ENCODE peak calls at places on chromosomes 3 and 15, in eight cellular contexts. K is iris pigment epithelial cell; Z is AG09319; F is NCI-H2171 treated with DMSO at 0.1 percent for 48 hours; D is hepatic stellate cell; P is HCT116; N is choroid plexus epithelial cell; U is stimulated activated effector memory CD8-positive, alpha-beta T cell treated with anti-CD3 and anti-CD28 coated beads, Interleukin-12 subunit alpha, Interleukin-12 subunit beta, amount 100 ng/mL, for 72 hours. T is an unnamed sample.

GRCh38 chr15:44535509-44536297 is 1.2 kb upstream of the EIF3J start:
- DNase-seq in K (no peak), Z (no peak), F (no peak), D (peak; percentile 14), P (no peak), N (peak; percentile 30), U (peak; percentile 61), T (no peak)

GRCh38 chr3:141646760-141647561 is 91.1 kb upstream of the RNF7 start:
- DNase-seq in K (peak; percentile 76), Z (no peak), F (peak; percentile 54), D (peak; percentile 79), P (peak; percentile 66), N (peak; percentile 86), U (no peak), T (peak; percentile 83)

GRCh38 chr3:18841422-18842343 is 306.6 kb upstream of the KCNH8 start:
- DNase-seq in K (peak; percentile 4), Z (no peak), F (no peak), D (no peak), P (no peak), N (no peak), U (no peak), T (no peak)

GRCh38 chr15:93103823-93104222 is 14.8 kb upstream of the RGMA start:
- DNase-seq in K (no peak), Z (no peak), F (no peak), D (no peak), P (no peak), N (no peak), U (no peak), T (no peak)

GRCh38 chr3:169914321-169914720 is 2.9 kb downstream of the SAMD7 start:
- DNase-seq in K (peak; percentile 32), Z (no peak), F (no peak), D (no peak), P (no peak), N (peak; percentile 26), U (no peak), T (no peak)

GRCh38 chr3:150062492-150062891 is 91.8 kb upstream of the PFN2 start:
- DNase-seq in K (peak; percentile 76), Z (no peak), F (peak; percentile 13), D (peak; percentile 55), P (no peak), N (peak; percentile 74), U (no peak), T (no peak)

GRCh38 chr3:19911452-19911851 is 22.6 kb downstream of the EFHB start:
- DNase-seq in K (no peak), Z (no peak), F (no peak), D (no peak), P (no peak), N (no peak), U (no peak), T (no peak)

GRCh38 chr15:49282366-49282765 is 112.3 kb downstream of the GALK2 start:
- DNase-seq in K (peak; percentile 87), Z (peak; percentile 82), F (no peak), D (peak; percentile 63), P (no peak), N (peak; percentile 83), U (no peak), T (no peak)

GRCh38 chr3:6989608-6990291 is 128.8 kb downstream of the GRM7 start:
- DNase-seq in K (no peak), Z (no peak), F (no peak), D (no peak), P (no peak), N (no peak), U (no peak), T (no peak)

T was measured in DMS 273 treated with DMSO at 0.1 percent for 48 hours.